ENCODE peak calls at places on chromosomes 4 and X, in five cellular contexts. F is neuronal stem cell, L is IMR-90, C is trophoblast cell, O is mesendoderm. R is an unnamed sample.

GRCh38 chrX:56385336-56385735 is 153.2 kb downstream of the KLF8 start:
- DNase-seq in F (no peak), L (no peak), C (no peak), O (no peak), R (no peak)

GRCh38 chrX:155108427-155108826 is 37.1 kb downstream of the BRCC3 start:
- DNase-seq in F (no peak), L (no peak), C (no peak), O (no peak), R (no peak)

GRCh38 chrX:110145854-110146253 is 142.9 kb downstream of the TMEM164 start:
- DNase-seq in F (no peak), L (peak), C (peak), O (peak), R (peak)

GRCh38 chrX:44019911-44020310 is 46.7 kb upstream of the NDP start:
- DNase-seq in F (no peak), L (no peak), C (no peak), O (no peak), R (no peak)

GRCh38 chrX:144219035-144219434 is 335.2 kb downstream of the UBE2NL start:
- DNase-seq in F (no peak), L (no peak), C (no peak), O (peak), R (no peak)

GRCh38 chr4:17447056-17447455 is 64.8 kb downstream of the QDPR start:
- DNase-seq in F (no peak), L (peak), C (peak), O (no peak), R (no peak)

GRCh38 chr4:3434891-3435683 is 6.7 kb upstream of the HGFAC start:
- DNase-seq in F (peak), L (no peak), C (no peak), O (peak), R (no peak)

GRCh38 chrX:101219840-101220191 is 230 bp downstream of the DRP2 start:
- DNase-seq in F (no peak), L (peak), C (no peak), O (peak), R (peak)

GRCh38 chr4:102824398-102824797 is 3.0 kb downstream of the UBE2D3 start:
- DNase-seq in F (no peak), L (peak), C (no peak), O (no peak), R (peak)

GRCh38 chr4:152735302-152735917 is 44.1 kb downstream of the TIGD4 start:
- DNase-seq in F (no peak), L (peak), C (peak), O (peak), R (peak)

GRCh38 chrX:76802698-76803097 is 375.2 kb downstream of the MAGEE1 start:
- DNase-seq in F (no peak), L (no peak), C (peak), O (no peak), R (no peak)

GRCh38 chr4:90616711-90617110 is 489.5 kb downstream of the CCSER1 start:
- DNase-seq in F (no peak), L (no peak), C (no peak), O (no peak), R (no peak)

GRCh38 chr4:76570141-76570989 is 135.3 kb downstream of the SHROOM3 start:
- DNase-seq in F (no peak), L (peak), C (peak), O (peak), R (peak)

GRCh38 chrX:19893722-19894121 is 6.3 kb upstream of the SH3KBP1 start:
- DNase-seq in F (no peak), L (peak), C (peak), O (no peak), R (no peak)

GRCh38 chrX:103774070-103774642 is 2.5 kb upstream of the PLP1 start:
- DNase-seq in F (no peak), L (peak), C (no peak), O (no peak), R (peak)

GRCh38 chr4:26780524-26780923 is 80.1 kb upstream of the STIM2 start:
- DNase-seq in F (no peak), L (peak), C (no peak), O (no peak), R (peak)

GRCh38 chr4:119209586-119209985 is 2.9 kb upstream of the USP53 start:
- DNase-seq in F (no peak), L (no peak), C (no peak), O (no peak), R (no peak)

GRCh38 chrX:101530944-101531343 is 19.4 kb upstream of the ARMCX1 start:
- DNase-seq in F (no peak), L (no peak), C (no peak), O (no peak), R (no peak)

GRCh38 chr4:99504804-99505502 is 5.9 kb upstream of the C4orf17 start:
- DNase-seq in F (no peak), L (no peak), C (peak), O (no peak), R (no peak)

GRCh38 chr4:1249731-1250526 is 999 bp upstream of the CTBP1 start:
- DNase-seq in F (no peak), L (no peak), C (peak), O (no peak), R (peak)

GRCh38 chr4:73895201-73896177 is 26.3 kb downstream of the CXCL1 start:
- DNase-seq in F (no peak), L (peak), C (no peak), O (no peak), R (peak)

GRCh38 chr4:72984351-72984750 is 85.2 kb downstream of the COX18 start:
- DNase-seq in F (no peak), L (no peak), C (no peak), O (no peak), R (no peak)

GRCh38 chrX:120755066-120755846 is 120.4 kb downstream of the CT47B1 start:
- DNase-seq in F (no peak), L (no peak), C (no peak), O (no peak), R (no peak)

GRCh38 chr4:53914313-53915016 is 149.9 kb downstream of the CHIC2 start:
- DNase-seq in F (no peak), L (peak), C (peak), O (no peak), R (peak)

GRCh38 chrX:143306991-143307965 is 210.0 kb downstream of the SPANXN3 start:
- DNase-seq in F (no peak), L (no peak), C (peak), O (no peak), R (no peak)

GRCh38 chr4:113411496-113411938 is 350.0 kb downstream of the CAMK2D start:
- DNase-seq in F (no peak), L (peak), C (peak), O (no peak), R (peak)

GRCh38 chr4:52822583-52823477 is 39.3 kb upstream of the RASL11B start:
- DNase-seq in F (no peak), L (peak), C (peak), O (no peak), R (peak)

GRCh38 chr4:86497131-86497530 is 97.0 kb upstream of the PTPN13 start:
- DNase-seq in F (no peak), L (no peak), C (peak), O (no peak), R (no peak)

GRCh38 chr4:150782311-150782710 is 200.4 kb downstream of the MAB21L2 start:
- DNase-seq in F (no peak), L (peak), C (no peak), O (no peak), R (peak)

GRCh38 chrX:10900585-10901289 is 210.4 kb upstream of the HCCS start:
- DNase-seq in F (no peak), L (peak), C (peak), O (peak), R (peak)

DNA sequence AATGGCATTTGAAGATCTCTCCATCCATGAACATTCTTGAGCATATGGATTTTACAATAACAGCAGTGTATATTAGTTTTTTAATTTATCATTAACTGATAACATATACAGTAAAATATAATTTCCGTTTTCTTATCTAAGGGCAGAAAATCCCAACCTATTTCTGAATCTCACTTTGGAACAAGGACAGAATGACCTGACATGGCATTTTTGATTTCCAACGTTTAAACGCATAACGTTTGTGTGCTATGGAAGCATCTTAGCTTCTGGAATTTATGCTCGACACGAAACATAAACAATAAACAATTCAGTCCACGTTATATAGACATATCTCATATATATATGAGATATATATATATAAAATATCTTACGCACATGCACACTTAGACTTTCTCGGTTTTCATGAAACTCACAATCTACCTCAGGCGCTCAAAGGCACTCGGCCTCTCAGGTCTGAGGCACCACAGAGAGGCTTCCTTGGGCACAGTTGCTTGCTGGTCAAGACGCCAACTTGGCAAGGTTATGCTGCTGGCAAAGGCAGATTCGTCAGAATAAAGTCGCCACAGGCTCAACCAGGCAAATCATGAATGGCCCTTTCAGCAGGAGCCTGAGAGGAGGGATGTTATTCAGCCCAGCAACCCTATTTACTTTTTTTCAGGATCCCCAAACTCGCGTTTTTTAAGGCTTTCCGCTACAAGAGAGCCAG is 1.0 kb upstream of the UGT8 start:
- DNase-seq in F (peak), L (no peak), C (no peak), O (no peak), R (no peak)
- H3K4me3 ChIP-seq in F (peak), L (no peak), C (peak), O (peak), R (no peak)

GRCh38 chr4:58807843-58808605 is 1697.8 kb upstream of the IGFBP7 start:
- DNase-seq in F (no peak), L (no peak), C (peak), O (no peak), R (peak)

GRCh38 chr4:58808817-58809216 is 1698.6 kb upstream of the IGFBP7 start:
- DNase-seq in F (no peak), L (no peak), C (no peak), O (no peak), R (no peak)

GRCh38 chr4:58809948-58810347 is 1699.8 kb upstream of the IGFBP7 start:
- DNase-seq in F (no peak), L (no peak), C (peak), O (no peak), R (peak)

DNA sequence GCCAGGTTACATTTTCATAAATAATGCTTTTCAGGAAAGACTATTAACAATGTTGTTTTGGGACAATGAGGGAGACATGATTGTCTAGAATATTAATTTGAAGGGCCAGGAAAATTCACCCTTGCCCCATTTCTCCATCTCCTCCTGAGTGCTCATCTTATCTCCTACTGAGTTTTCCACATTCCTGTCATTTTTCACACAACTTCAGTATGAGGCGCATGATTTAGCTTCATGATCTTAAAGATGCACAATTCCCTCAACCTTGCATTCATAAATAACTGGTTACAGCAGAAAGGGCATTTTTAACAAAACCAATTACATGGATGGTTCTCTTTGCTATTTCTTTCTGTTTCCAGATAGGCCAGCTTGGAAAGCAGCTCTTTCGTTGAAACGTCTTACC is 1699.2 kb upstream of the IGFBP7 start:
- DNase-seq in F (no peak), L (no peak), C (peak), O (peak), R (peak)
- H2BK5ac ChIP-seq in F (no peak), L (no peak), C (no peak), O (no peak), R (no peak)

DNA sequence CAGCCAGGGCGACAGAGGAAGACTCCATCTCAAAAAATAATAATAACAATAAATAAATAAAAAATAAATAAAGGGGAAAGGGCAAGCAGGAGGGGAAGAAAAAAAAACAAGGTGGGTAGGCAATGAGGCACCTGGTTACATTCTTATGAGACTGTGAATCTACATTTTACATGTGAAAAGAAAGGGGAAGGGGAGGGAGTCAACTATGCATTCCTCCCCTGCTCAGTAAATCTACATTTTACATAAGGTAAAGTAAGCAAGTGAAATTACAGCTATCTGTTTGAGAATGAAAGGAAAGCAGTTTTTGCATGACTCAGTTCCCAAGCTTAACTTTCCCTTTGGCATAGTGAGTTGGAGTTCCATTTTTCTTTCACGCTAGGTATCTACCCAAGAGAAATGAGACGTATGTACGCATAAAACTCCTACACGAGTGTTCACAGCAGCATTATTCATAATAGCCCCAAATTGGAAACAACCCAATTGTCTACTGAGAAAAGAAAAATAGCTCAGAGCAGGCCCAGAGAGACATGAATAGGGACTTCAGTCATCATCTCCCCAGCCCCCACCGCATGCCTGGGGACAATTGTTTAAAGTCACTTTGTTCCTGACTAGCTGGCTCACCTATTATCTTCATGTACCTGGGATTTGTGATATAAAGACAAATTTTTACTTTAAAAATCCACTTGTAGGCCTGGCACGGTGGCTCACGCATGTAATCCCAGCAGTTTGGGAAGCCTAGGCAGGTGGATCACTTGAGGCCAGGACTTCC is 52.4 kb downstream of the DDX3X start:
- DNase-seq in F (no peak), L (peak), C (peak), O (no peak), R (no peak)
- H3K18ac ChIP-seq in F (no peak), L (no peak), C (no peak), O (no peak), R (no peak)

DNA sequence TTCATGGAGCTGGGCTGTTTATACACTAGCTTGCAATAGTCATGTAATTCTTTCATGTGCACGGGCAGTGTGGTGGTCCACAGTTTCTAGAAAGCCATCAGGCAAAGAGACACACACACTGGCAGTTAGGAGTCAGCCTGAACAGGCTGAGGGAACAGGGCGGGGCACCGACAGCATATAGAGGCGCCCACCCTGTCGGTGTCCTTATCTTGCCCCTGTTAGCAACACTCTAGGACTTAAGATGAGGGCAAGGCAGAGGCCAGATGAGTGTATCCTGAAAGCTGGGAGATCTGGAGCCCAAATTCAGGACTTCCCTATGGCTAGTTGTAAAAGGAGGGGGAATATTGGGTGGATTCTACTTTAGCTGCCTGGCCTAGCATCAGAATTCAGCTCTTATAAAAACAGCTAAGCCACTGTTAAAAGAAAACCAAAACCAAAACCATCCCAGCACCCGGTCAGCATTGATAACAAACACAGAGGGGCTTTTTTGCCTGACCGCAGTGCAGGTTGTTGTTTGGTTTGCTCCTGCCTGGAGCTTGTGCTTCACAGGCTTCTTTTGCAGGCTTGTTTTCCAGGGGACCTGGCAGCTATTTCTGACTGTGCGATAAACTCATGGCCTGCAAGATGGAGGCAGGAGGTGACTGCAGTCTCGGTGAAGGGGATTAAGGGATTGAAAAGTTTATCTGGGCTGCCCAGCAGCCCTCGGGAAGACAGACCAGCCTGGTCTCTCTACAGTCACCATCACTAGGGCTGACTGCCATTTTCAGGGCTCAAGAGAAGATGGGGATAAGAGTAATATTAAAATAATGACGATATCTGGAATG is 638.9 kb downstream of the MID1IP1 start:
- DNase-seq in F (no peak), L (no peak), C (no peak), O (no peak), R (no peak)
- H3K4me3 ChIP-seq in F (no peak), L (no peak), C (no peak), O (no peak), R (no peak)

DNA sequence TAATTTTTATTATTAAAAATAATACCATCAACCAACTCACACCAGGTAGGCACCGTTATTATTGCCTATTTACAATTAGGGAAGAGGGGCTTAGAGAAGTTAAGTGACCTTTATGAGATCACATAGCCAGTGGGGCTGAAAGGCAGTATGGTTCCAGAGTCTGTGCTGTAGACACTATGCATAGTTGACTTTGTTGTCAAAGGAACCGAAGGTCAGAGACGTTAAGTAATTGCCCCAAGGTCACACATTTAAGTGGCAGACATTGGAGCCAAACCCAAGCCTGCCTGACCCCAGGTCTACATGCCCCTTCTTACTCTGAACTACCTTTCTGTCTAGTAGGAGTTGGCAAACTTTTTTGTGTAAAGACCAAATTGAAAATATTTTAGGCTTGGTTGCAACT is 36.4 kb downstream of the RHOH start:
- DNase-seq in F (no peak), L (no peak), C (no peak), O (no peak), R (no peak)
- H2BK5ac ChIP-seq in F (no peak), L (no peak), C (no peak), O (no peak), R (no peak)

GRCh38 chrX:2828404-2829065 is at the start of gene GYG2:
- DNase-seq in F (peak), L (peak), C (peak), O (peak), R (peak)
- H3K18ac ChIP-seq in F (peak), L (no peak), C (no peak), O (peak), R (peak)